ENCODE peak calls at places on chromosome 17, in four cellular contexts. L is IMR-90, J is H9, Y is H1. K is an unnamed sample.

GRCh38 chr17:32927724-32928526 is at the start of gene TMEM98:
- DNase-seq in L (peak), J (peak), Y (no peak), K (peak)

GRCh38 chr17:10754861-10755591 is 25.2 kb upstream of the TMEM220 start:
- DNase-seq in L (no peak), J (peak), Y (no peak), K (peak)

GRCh38 chr17:73840829-73841228 is 196.6 kb upstream of the SDK2 start:
- DNase-seq in L (no peak), J (no peak), Y (no peak), K (no peak)

GRCh38 chr17:34011599-34011998 is 243.5 kb upstream of the CCL2 start:
- DNase-seq in L (no peak), J (no peak), Y (no peak), K (no peak)

GRCh38 chr17:77804796-77805426 is 153.6 kb upstream of the TNRC6C start:
- DNase-seq in L (no peak), J (no peak), Y (no peak), K (no peak)

GRCh38 chr17:32878211-32878610 is 1.3 kb upstream of the MYO1D start:
- DNase-seq in L (peak), J (no peak), Y (no peak), K (no peak)

GRCh38 chr17:21358682-21359482 is 17.3 kb upstream of the KCNJ12 start:
- DNase-seq in L (no peak), J (no peak), Y (no peak), K (peak)

GRCh38 chr17:10127819-10128375 is 70.5 kb downstream of the GAS7 start:
- DNase-seq in L (peak), J (no peak), Y (peak), K (peak)

GRCh38 chr17:79841369-79842135 is 2.3 kb upstream of the CBX4 start:
- DNase-seq in L (no peak), J (peak), Y (no peak), K (no peak)

GRCh38 chr17:45276031-45276430 is 14.1 kb upstream of the SPATA32 start:
- DNase-seq in L (peak), J (no peak), Y (no peak), K (peak)

GRCh38 chr17:74544991-74545441 is 899 bp downstream of the CD300C start:
- DNase-seq in L (no peak), J (no peak), Y (no peak), K (no peak)

GRCh38 chr17:41785876-41786226 is 660 bp downstream of the JUP start:
- DNase-seq in L (no peak), J (peak), Y (no peak), K (peak)

GRCh38 chr17:83006515-83007455 is 72.6 kb upstream of the METRNL start:
- DNase-seq in L (no peak), J (no peak), Y (no peak), K (no peak)

GRCh38 chr17:50666316-50666715 is 31.6 kb downstream of the ABCC3 start:
- DNase-seq in L (no peak), J (no peak), Y (no peak), K (no peak)

GRCh38 chr17:43671075-43671692 is 9.5 kb upstream of the MEOX1 start:
- DNase-seq in L (no peak), J (no peak), Y (no peak), K (no peak)

GRCh38 chr17:40528692-40529417 is 27.4 kb upstream of the TNS4 start:
- DNase-seq in L (no peak), J (no peak), Y (no peak), K (no peak)

GRCh38 chr17:80924807-80925610 is 66.6 kb upstream of the CHMP6 start:
- DNase-seq in L (no peak), J (no peak), Y (no peak), K (no peak)

GRCh38 chr17:32936894-32937500 is 9.0 kb downstream of the TMEM98 start:
- DNase-seq in L (peak), J (peak), Y (peak), K (peak)

GRCh38 chr17:65278050-65278819 is 141.1 kb downstream of the RGS9 start:
- DNase-seq in L (peak), J (peak), Y (no peak), K (peak)

GRCh38 chr17:27565874-27566672 is 64.9 kb upstream of the LGALS9 start:
- DNase-seq in L (peak), J (no peak), Y (no peak), K (no peak)

GRCh38 chr17:9468532-9468931 is 107.1 kb downstream of the STX8 start:
- DNase-seq in L (no peak), J (no peak), Y (no peak), K (no peak)

GRCh38 chr17:65202833-65203571 is 65.8 kb downstream of the RGS9 start:
- DNase-seq in L (no peak), J (no peak), Y (no peak), K (no peak)

GRCh38 chr17:44787271-44787940 is 28.6 kb downstream of the ADAM11 start:
- DNase-seq in L (no peak), J (peak), Y (no peak), K (no peak)

GRCh38 chr17:63774141-63774981 is at the start of gene DDX42:
- DNase-seq in L (peak), J (peak), Y (no peak), K (peak)

GRCh38 chr17:71024172-71024571 is 854.8 kb downstream of the KCNJ2 start:
- DNase-seq in L (peak), J (no peak), Y (no peak), K (no peak)

GRCh38 chr17:7988750-7989178 is 13.7 kb upstream of the GUCY2D start:
- DNase-seq in L (peak), J (no peak), Y (no peak), K (peak)

GRCh38 chr17:57954421-57955182 is 610 bp downstream of the CUEDC1 start:
- DNase-seq in L (peak), J (peak), Y (no peak), K (peak)

GRCh38 chr17:29663155-29663554 is 40.4 kb upstream of the CORO6 start:
- DNase-seq in L (peak), J (peak), Y (no peak), K (peak)

GRCh38 chr17:75996665-75997590 is 3.7 kb upstream of the CDK3 start:
- DNase-seq in L (peak), J (no peak), Y (no peak), K (peak)

GRCh38 chr17:66508896-66509843 is 206.8 kb downstream of the PRKCA start:
- DNase-seq in L (peak), J (no peak), Y (no peak), K (no peak)

GRCh38 chr17:77316191-77316641 is 175.4 kb downstream of the SEC14L1 start:
- DNase-seq in L (peak), J (peak), Y (peak), K (peak)

GRCh38 chr17:29241015-29241963 is 5.4 kb upstream of the CRYBA1 start:
- DNase-seq in L (peak), J (peak), Y (peak), K (peak)

GRCh38 chr17:29412780-29413565 is 22.8 kb downstream of the TAOK1 start:
- DNase-seq in L (peak), J (no peak), Y (no peak), K (no peak)

GRCh38 chr17:82205720-82206508 is 6.7 kb downstream of the CCDC57 start:
- DNase-seq in L (peak), J (peak), Y (peak), K (peak)

GRCh38 chr17:4004517-4005295 is 40.5 kb upstream of the ATP2A3 start:
- DNase-seq in L (no peak), J (peak), Y (no peak), K (peak)

GRCh38 chr17:78659546-78659945 is 82.3 kb upstream of the DNAH17 start:
- DNase-seq in L (no peak), J (no peak), Y (no peak), K (no peak)

DNA sequence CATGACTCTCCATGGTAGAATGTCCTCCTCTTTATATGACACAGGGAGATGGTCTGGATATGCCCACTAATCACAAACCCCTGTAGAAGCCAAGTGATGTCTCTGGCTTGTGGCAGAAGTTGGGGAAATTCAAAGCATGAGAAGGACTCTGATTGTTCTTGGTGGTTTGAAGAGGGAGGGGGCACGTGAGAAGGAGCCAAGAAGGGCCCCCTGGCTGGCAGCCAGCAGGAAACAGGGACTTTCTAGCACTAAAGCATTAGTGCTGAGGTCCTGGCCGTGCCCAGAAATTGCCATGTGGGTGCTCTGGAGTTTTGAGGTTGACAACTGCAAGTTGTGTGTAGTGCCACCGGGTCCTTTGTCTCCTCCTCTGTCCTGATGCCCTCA is 199.9 kb downstream of the LGALS9B start:
- DNase-seq in L (no peak), J (no peak), Y (no peak), K (no peak)
- H4K5ac ChIP-seq in L (no peak), J (no peak), Y (no peak), K (no peak)

DNA sequence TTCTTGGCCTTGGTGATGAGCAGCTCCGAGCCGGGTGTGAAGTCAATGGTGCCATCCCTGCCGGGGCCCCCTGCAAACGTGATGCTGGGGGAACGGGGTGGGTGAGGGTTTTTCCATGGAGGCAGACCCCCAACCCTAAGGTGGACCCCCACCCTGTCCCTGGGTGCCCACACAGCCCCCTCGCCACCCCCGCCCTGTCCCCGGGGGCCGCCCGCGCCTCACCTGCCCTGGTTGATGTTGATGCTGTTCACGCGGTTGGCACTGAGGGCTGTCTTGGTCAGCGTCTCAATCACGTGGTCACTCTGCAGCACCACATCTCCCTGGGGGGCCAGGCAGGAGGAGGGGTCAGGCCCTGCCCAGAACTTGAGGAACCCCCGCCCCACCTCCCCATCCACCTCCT is 11.2 kb upstream of the CRK start:
- DNase-seq in L (no peak), J (no peak), Y (no peak), K (no peak)
- H4K5ac ChIP-seq in L (no peak), J (no peak), Y (no peak), K (no peak)

DNA sequence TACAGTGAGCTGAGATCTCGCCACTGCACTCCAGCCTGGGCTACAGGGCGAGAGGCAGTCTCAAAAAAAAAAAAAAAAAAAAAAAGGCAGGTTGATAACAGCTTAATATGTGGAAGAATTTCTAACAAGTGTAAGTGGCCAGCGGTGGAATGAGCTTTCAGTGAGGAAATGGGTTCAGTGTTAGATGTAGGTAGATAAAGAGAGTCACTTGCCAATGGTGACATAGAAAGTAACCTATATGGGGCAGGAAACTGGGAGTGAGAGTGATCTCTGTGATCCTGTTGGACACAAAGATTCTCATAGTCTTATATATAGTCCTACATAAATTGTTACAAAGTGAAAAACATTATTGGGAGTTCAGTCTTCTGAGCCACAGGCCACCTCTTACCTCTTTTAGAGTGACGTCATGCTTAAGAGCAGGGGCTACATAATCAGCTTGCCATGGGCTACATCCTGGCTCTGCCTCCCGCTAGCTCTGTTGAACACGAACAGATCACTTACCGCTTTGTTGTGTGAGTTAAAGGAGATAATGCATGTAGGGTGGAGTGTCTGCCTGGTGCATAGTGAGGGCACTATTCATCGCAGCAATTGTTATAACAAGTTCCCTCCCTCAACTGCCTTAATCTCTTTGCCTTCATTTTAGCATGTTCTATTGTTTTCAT is 110.2 kb upstream of the ELAC2 start:
- DNase-seq in L (no peak), J (no peak), Y (no peak), K (peak)
- H4K5ac ChIP-seq in L (no peak), J (no peak), Y (no peak), K (no peak)

GRCh38 chr17:48052956-48053757 is 5.0 kb downstream of the NFE2L1 start:
- DNase-seq in L (peak), J (no peak), Y (no peak), K (no peak)
- H4K5ac ChIP-seq in L (no peak), J (no peak), Y (no peak), K (no peak)